ENCODE peak calls at places on chromosome 12, in five cellular contexts. One of them, this sample, is unnamed.

GRCh38 chr12:10554228-10554970 is 48.7 kb downstream of the EIF2S3B start:
- DNase-seq in fibroblast of villous mesenchyme: no peak
- DNase-seq in CD8-positive, alpha-beta T cell: peak
- DNase-seq in pancreas: no peak
- DNase-seq in A172: no peak
- DNase-seq in this sample: no peak

GRCh38 chr12:125871811-125872594 is 806.8 kb downstream of the AACS start:
- DNase-seq in fibroblast of villous mesenchyme: no peak
- DNase-seq in CD8-positive, alpha-beta T cell: no peak
- DNase-seq in pancreas: no peak
- DNase-seq in A172: no peak
- DNase-seq in this sample: no peak

GRCh38 chr12:94073441-94074051 is 74.8 kb upstream of the PLXNC1 start:
- DNase-seq in fibroblast of villous mesenchyme: no peak
- DNase-seq in CD8-positive, alpha-beta T cell: no peak
- DNase-seq in pancreas: no peak
- DNase-seq in A172: no peak
- DNase-seq in this sample: no peak

GRCh38 chr12:95953000-95953399 is 9.9 kb downstream of the AMDHD1 start:
- DNase-seq in fibroblast of villous mesenchyme: no peak
- DNase-seq in CD8-positive, alpha-beta T cell: no peak
- DNase-seq in pancreas: no peak
- DNase-seq in A172: no peak
- DNase-seq in this sample: no peak

GRCh38 chr12:77767756-77768343 is 62.8 kb upstream of the NAV3 start:
- DNase-seq in fibroblast of villous mesenchyme: no peak
- DNase-seq in CD8-positive, alpha-beta T cell: no peak
- DNase-seq in pancreas: no peak
- DNase-seq in A172: no peak
- DNase-seq in this sample: no peak

GRCh38 chr12:130658106-130658505 is 58.0 kb downstream of the RIMBP2 start:
- DNase-seq in fibroblast of villous mesenchyme: no peak
- DNase-seq in CD8-positive, alpha-beta T cell: no peak
- DNase-seq in pancreas: no peak
- DNase-seq in A172: no peak
- DNase-seq in this sample: no peak

GRCh38 chr12:54725233-54725843 is 77.2 kb upstream of the DCD start:
- DNase-seq in fibroblast of villous mesenchyme: peak
- DNase-seq in CD8-positive, alpha-beta T cell: no peak
- DNase-seq in pancreas: no peak
- DNase-seq in A172: peak
- DNase-seq in this sample: no peak

GRCh38 chr12:6936642-6937480 is 6.8 kb upstream of the RNU7-1 start:
- DNase-seq in fibroblast of villous mesenchyme: no peak
- DNase-seq in CD8-positive, alpha-beta T cell: no peak
- DNase-seq in pancreas: peak
- DNase-seq in A172: no peak
- DNase-seq in this sample: no peak

GRCh38 chr12:121124402-121125109 is 8.1 kb upstream of the P2RX7 start:
- DNase-seq in fibroblast of villous mesenchyme: peak
- DNase-seq in CD8-positive, alpha-beta T cell: no peak
- DNase-seq in pancreas: peak
- DNase-seq in A172: peak
- DNase-seq in this sample: no peak

GRCh38 chr12:130435826-130436225 is 98.1 kb downstream of the PIWIL1 start:
- DNase-seq in fibroblast of villous mesenchyme: no peak
- DNase-seq in CD8-positive, alpha-beta T cell: no peak
- DNase-seq in pancreas: no peak
- DNase-seq in A172: no peak
- DNase-seq in this sample: no peak

GRCh38 chr12:26318661-26319068 is 123.3 kb downstream of the SSPN start:
- DNase-seq in fibroblast of villous mesenchyme: peak
- DNase-seq in CD8-positive, alpha-beta T cell: no peak
- DNase-seq in pancreas: no peak
- DNase-seq in A172: peak
- DNase-seq in this sample: no peak

GRCh38 chr12:88538250-88538649 is 42.0 kb downstream of the KITLG start:
- DNase-seq in fibroblast of villous mesenchyme: peak
- DNase-seq in CD8-positive, alpha-beta T cell: no peak
- DNase-seq in pancreas: no peak
- DNase-seq in A172: no peak
- DNase-seq in this sample: no peak

This sample was measured in lung.